ENCODE peak calls at places on chromosomes 1 and 21, in four cellular contexts. One of them, this sample, is unnamed. For H3K4me1, the result is how much of the 10 kb centered on the place peaks cover.

GRCh38 chr1:187762109-187762508 is 933.4 kb downstream of the PLA2G4A start:
- DNase-seq in OCI-LY7: no peak
- DNase-seq in tibial nerve: no peak
- DNase-seq in GM23338: no peak
- DNase-seq in this sample: no peak

GRCh38 chr1:222028694-222029093 is 286.8 kb upstream of the DUSP10 start:
- DNase-seq in GM23338: no peak
- DNase-seq in OCI-LY7: no peak
- DNase-seq in tibial nerve: no peak
- DNase-seq in this sample: no peak

GRCh38 chr1:21567241-21568005 is 58.2 kb downstream of the ALPL start:
- DNase-seq in tibial nerve: no peak
- DNase-seq in GM23338: no peak
- DNase-seq in OCI-LY7: no peak
- DNase-seq in this sample: no peak

GRCh38 chr21:24941316-24942185 is 665.7 kb downstream of the MRPL39 start:
- DNase-seq in OCI-LY7: no peak
- DNase-seq in GM23338: peak
- DNase-seq in tibial nerve: no peak
- DNase-seq in this sample: no peak

GRCh38 chr1:185825556-185825955 is 91.4 kb downstream of the HMCN1 start:
- DNase-seq in tibial nerve: no peak
- DNase-seq in GM23338: no peak
- DNase-seq in OCI-LY7: no peak
- DNase-seq in this sample: no peak

GRCh38 chr1:32393832-32394140 is 455 bp downstream of the BSDC1 start:
- DNase-seq in GM23338: peak
- DNase-seq in OCI-LY7: peak
- DNase-seq in tibial nerve: no peak
- DNase-seq in this sample: no peak

GRCh38 chr1:3774503-3775247 is 2.1 kb downstream of the SMIM1 start:
- DNase-seq in GM23338: no peak
- DNase-seq in tibial nerve: no peak
- DNase-seq in OCI-LY7: no peak
- DNase-seq in this sample: no peak

GRCh38 chr1:52259886-52260285 is 106.1 kb downstream of the CC2D1B start:
- DNase-seq in OCI-LY7: no peak
- DNase-seq in GM23338: no peak
- DNase-seq in tibial nerve: no peak
- DNase-seq in this sample: no peak

GRCh38 chr21:45471229-45472052 is 66.5 kb downstream of the COL18A1 start:
- DNase-seq in tibial nerve: peak
- DNase-seq in OCI-LY7: no peak
- DNase-seq in GM23338: no peak
- DNase-seq in this sample: no peak

GRCh38 chr21:45596704-45597318 is 46.7 kb upstream of the PCBP3 start:
- DNase-seq in GM23338: peak
- DNase-seq in tibial nerve: peak
- DNase-seq in OCI-LY7: peak
- DNase-seq in this sample: peak

GRCh38 chr1:101235696-101236545 is 898 bp upstream of the S1PR1 start:
- DNase-seq in tibial nerve: no peak
- DNase-seq in GM23338: peak
- DNase-seq in OCI-LY7: peak
- DNase-seq in this sample: peak

GRCh38 chr1:23613191-23614126 is 54.2 kb upstream of the ID3 start:
- DNase-seq in OCI-LY7: peak
- DNase-seq in tibial nerve: no peak
- DNase-seq in GM23338: no peak
- DNase-seq in this sample: peak

GRCh38 chr1:179550753-179551682 is 24.7 kb downstream of the NPHS2 start:
- DNase-seq in GM23338: no peak
- DNase-seq in OCI-LY7: no peak
- DNase-seq in tibial nerve: no peak
- DNase-seq in this sample: no peak

GRCh38 chr1:117318011-117318410 is 49.2 kb upstream of the MAN1A2 start:
- DNase-seq in OCI-LY7: no peak
- DNase-seq in GM23338: no peak
- DNase-seq in tibial nerve: no peak
- DNase-seq in this sample: no peak

DNA sequence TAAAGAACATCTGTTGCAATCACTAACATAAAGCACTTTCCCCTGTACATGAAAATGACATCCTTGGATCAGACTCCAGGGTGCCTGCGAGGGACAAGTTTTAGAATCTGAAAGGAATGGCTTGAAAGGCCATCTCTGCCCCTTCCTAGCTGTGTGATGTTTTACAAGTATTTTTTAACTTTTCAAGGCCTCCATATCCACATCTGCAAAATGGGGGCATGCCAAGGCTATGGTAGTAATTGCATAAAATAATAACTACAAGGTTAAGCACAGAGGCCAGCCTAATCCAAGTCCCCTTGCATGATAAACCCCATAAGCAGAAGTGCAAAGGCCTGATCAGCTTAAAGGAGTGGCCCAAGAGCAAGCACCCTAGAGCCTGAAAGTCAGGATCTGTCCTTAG is 12.2 kb downstream of the CAPZB start:
- DNase-seq in tibial nerve: no peak
- DNase-seq in OCI-LY7: no peak
- DNase-seq in GM23338: no peak
- DNase-seq in this sample: no peak
- H3K4me1 ChIP-seq in tibial nerve: half or more
- H3K4me1 ChIP-seq in OCI-LY7: under half
- H3K4me1 ChIP-seq in GM23338: under half
- H3K4me1 ChIP-seq in this sample: half or more

DNA sequence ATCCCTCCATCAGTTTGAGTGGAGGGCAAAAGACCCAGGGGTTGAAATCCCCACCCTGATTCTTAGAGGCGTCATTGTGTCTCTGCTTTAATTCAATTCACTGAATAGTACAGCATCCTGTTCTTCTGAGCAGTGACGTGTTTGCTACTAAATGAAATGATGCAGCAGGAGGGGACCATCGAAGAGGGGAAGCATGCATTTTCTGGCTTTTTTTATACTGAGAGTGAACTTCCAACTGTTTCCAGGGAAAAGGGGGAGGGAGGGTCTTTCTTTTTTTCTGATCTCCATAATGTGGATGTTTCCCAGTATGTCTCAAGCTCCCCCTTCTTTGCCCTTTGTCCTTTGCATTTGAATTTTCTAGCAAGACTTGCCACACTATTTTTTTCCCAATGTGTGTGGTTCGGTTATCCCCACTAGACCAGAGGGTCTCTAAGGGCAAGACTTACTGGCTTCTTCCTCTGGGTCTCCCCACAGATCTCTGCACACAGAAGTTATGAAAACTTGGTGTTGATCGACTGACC is 2.7 kb downstream of the INTS3 start:
- DNase-seq in GM23338: no peak
- DNase-seq in tibial nerve: no peak
- DNase-seq in OCI-LY7: peak
- DNase-seq in this sample: no peak
- H3K4me3 ChIP-seq in GM23338: no peak
- H3K4me3 ChIP-seq in tibial nerve: no peak
- H3K4me3 ChIP-seq in OCI-LY7: peak
- H3K4me3 ChIP-seq in this sample: no peak

GRCh38 chr1:234656981-234657651 is 47.1 kb upstream of the IRF2BP2 start:
- DNase-seq in tibial nerve: no peak
- DNase-seq in GM23338: no peak
- DNase-seq in OCI-LY7: no peak
- DNase-seq in this sample: no peak
- H3K27ac ChIP-seq in tibial nerve: no peak
- H3K27ac ChIP-seq in GM23338: no peak
- H3K27ac ChIP-seq in OCI-LY7: no peak
- H3K27ac ChIP-seq in this sample: no peak

DNA sequence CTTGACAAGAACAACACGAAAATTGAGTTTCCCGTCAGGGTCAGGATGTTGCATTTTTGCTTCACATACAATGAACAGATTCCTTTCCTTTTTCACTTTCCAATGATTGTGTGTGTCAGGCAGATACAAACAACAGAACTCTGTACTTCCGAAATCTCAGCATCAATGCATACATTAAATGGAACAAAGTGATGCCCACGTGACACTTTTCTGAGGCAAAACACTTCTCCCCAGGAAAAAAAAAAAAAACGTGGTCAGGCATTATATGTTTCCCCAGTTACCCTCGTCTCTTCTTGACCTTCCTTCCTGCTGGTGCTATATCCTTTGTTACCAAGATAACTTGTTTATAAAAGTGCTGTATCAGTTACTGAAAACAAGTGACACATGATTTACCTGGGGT is 181.8 kb downstream of the ZNF281 start:
- DNase-seq in tibial nerve: no peak
- DNase-seq in GM23338: no peak
- DNase-seq in OCI-LY7: no peak
- DNase-seq in this sample: no peak
- H3K4me1 ChIP-seq in tibial nerve: under half
- H3K4me1 ChIP-seq in GM23338: under half
- H3K4me1 ChIP-seq in OCI-LY7: under half
- H3K4me1 ChIP-seq in this sample: under half

GRCh38 chr21:31107151-31107785 is 69.0 kb upstream of the KRTAP19-8 start:
- DNase-seq in OCI-LY7: no peak
- DNase-seq in GM23338: no peak
- DNase-seq in tibial nerve: no peak
- DNase-seq in this sample: no peak

GRCh38 chr21:31099122-31099521 is 60.8 kb upstream of the KRTAP19-8 start:
- DNase-seq in OCI-LY7: no peak
- DNase-seq in GM23338: no peak
- DNase-seq in tibial nerve: no peak
- DNase-seq in this sample: no peak

GRCh38 chr21:31103163-31103562 is 64.9 kb upstream of the KRTAP19-8 start:
- DNase-seq in GM23338: no peak
- DNase-seq in tibial nerve: no peak
- DNase-seq in OCI-LY7: peak
- DNase-seq in this sample: no peak

GRCh38 chr21:31107871-31108270 is 69.6 kb upstream of the KRTAP19-8 start:
- DNase-seq in tibial nerve: no peak
- DNase-seq in GM23338: no peak
- DNase-seq in OCI-LY7: peak
- DNase-seq in this sample: no peak

DNA sequence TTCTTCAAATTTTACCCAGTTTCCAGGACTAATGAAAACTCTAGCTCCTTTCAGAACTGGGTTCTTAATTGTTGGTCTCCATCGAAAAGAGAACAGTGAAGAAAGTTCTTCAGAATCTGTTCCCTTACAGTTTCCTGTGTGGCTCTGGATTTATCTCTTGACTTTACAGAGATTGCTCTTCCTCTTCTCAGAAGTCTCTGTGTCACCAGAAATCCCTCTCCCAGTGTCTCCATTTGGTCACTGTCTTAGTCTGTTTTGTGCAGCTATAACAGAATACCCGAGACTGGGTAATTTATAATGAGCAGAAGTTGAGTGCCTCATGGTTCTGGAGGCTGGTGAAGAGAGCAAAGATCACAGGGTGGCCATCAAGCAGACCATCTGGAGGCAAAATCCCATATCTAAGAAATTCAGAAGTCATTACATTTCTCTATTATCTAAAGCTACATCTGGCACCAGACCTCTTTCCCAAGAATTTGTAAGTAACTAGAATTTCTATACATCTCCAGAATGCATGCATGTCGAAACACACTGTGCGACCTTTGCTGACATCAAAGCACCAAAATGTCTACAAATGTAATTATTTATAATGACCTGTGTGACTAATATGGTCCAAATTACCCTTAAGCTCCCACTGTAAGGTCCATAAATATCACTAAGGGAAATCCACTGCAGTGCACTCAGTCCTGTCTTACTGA is 65.4 kb upstream of the KRTAP19-8 start:
- DNase-seq in GM23338: no peak
- DNase-seq in tibial nerve: no peak
- DNase-seq in OCI-LY7: no peak
- DNase-seq in this sample: no peak
- H3K4me3 ChIP-seq in GM23338: no peak
- H3K4me3 ChIP-seq in tibial nerve: no peak
- H3K4me3 ChIP-seq in OCI-LY7: no peak
- H3K4me3 ChIP-seq in this sample: no peak

GRCh38 chr1:89288051-89288340 is 15.3 kb upstream of the GBP5 start:
- DNase-seq in OCI-LY7: no peak
- DNase-seq in tibial nerve: no peak
- DNase-seq in GM23338: no peak
- DNase-seq in this sample: no peak
- H3K27ac ChIP-seq in OCI-LY7: no peak
- H3K27ac ChIP-seq in tibial nerve: peak
- H3K27ac ChIP-seq in GM23338: no peak
- H3K27ac ChIP-seq in this sample: peak

GRCh38 chr1:164768619-164769018 is 209.6 kb downstream of the PBX1 start:
- DNase-seq in GM23338: no peak
- DNase-seq in OCI-LY7: no peak
- DNase-seq in tibial nerve: no peak
- DNase-seq in this sample: no peak
- H3K4me1 ChIP-seq in GM23338: under half
- H3K4me1 ChIP-seq in OCI-LY7: under half
- H3K4me1 ChIP-seq in tibial nerve: under half
- H3K4me1 ChIP-seq in this sample: under half

GRCh38 chr1:983736-984475 is 2.0 kb upstream of the PERM1 start:
- DNase-seq in OCI-LY7: peak
- DNase-seq in GM23338: peak
- DNase-seq in tibial nerve: no peak
- DNase-seq in this sample: peak

GRCh38 chr1:981491-981954 is 370 bp downstream of the PERM1 start:
- DNase-seq in OCI-LY7: no peak
- DNase-seq in GM23338: no peak
- DNase-seq in tibial nerve: no peak
- DNase-seq in this sample: no peak

GRCh38 chr1:982765-983436 is 1.0 kb upstream of the PERM1 start:
- DNase-seq in GM23338: no peak
- DNase-seq in OCI-LY7: no peak
- DNase-seq in tibial nerve: no peak
- DNase-seq in this sample: no peak

GRCh38 chr1:980602-981395 is 1.1 kb downstream of the PERM1 start:
- DNase-seq in GM23338: no peak
- DNase-seq in OCI-LY7: no peak
- DNase-seq in tibial nerve: no peak
- DNase-seq in this sample: no peak

GRCh38 chr1:981955-982558 is at the start of gene PERM1:
- DNase-seq in GM23338: no peak
- DNase-seq in tibial nerve: no peak
- DNase-seq in OCI-LY7: no peak
- DNase-seq in this sample: no peak
- H3K4me3 ChIP-seq in GM23338: no peak
- H3K4me3 ChIP-seq in tibial nerve: no peak
- H3K4me3 ChIP-seq in OCI-LY7: no peak
- H3K4me3 ChIP-seq in this sample: no peak

DNA sequence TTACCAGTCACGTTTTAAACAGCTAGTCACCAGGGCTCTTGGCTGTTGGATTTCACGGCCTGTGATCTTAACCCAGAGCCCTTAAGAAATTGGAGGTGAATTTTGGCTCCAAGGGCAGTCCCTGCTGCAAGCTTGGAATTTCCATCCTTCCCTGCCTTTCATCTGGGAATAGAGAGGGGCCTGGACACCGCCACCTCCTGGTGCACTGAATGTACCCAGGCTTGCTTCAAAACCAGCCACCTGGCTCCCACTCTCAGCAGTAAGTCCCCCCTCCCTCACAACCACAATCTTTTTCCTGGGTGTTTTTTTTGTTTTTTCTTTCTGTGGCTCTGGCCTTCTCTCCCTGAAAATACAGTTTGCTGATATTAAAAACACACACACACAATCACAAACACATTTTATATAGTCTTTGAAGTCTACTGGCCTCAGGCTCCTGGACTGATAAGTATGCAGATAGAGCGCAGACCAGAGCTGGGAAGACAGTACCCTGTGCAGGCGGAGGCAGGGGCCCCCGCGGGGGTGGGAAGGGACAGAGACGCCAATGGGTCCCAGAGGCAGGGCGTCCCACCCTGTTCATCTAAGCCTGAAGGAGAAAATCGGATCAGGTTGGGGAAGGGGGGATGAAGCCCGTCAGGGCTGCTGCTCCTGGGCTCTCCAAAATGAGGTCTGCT is 65.8 kb upstream of the IGSF21 start:
- DNase-seq in OCI-LY7: no peak
- DNase-seq in GM23338: peak
- DNase-seq in tibial nerve: no peak
- DNase-seq in this sample: no peak
- H3K27ac ChIP-seq in OCI-LY7: no peak
- H3K27ac ChIP-seq in GM23338: no peak
- H3K27ac ChIP-seq in tibial nerve: no peak
- H3K27ac ChIP-seq in this sample: no peak